ENCODE peak calls at places on chromosomes 5 and 9, in eight cellular contexts. L is lower lobe of right lung, Q is Panc1, J is GM23338, N is aorta, V is mesendoderm, U is right lobe of liver, F is neuronal stem cell. A is an unnamed sample. For H3K4me1, the result is how much of the 10 kb centered on the place peaks cover.

GRCh38 chr5:106966686-106967315 is 703.9 kb downstream of the EFNA5 start:
- DNase-seq in L (no peak), U (no peak), J (no peak), F (no peak), V (no peak), Q (no peak), N (no peak), A (no peak)

GRCh38 chr9:37984278-37984671 is 80.3 kb upstream of the SLC25A51 start:
- DNase-seq in U (peak), Q (no peak), N (peak), J (no peak), F (no peak), V (no peak), L (no peak), A (no peak)

GRCh38 chr5:32355694-32356093 is 43.0 kb upstream of the MTMR12 start:
- DNase-seq in V (no peak), F (no peak), U (no peak), N (no peak), Q (no peak), L (no peak), J (no peak), A (no peak)

GRCh38 chr5:82421119-82421518 is 143.0 kb upstream of the RPS23 start:
- DNase-seq in U (no peak), L (no peak), V (peak), F (no peak), Q (peak), N (no peak), J (no peak), A (no peak)

GRCh38 chr5:68730220-68731010 is 363.4 kb upstream of the SLC30A5 start:
- DNase-seq in L (no peak), U (no peak), N (no peak), J (no peak), Q (peak), F (no peak), V (peak), A (no peak)

GRCh38 chr5:107772418-107773310 is 101.9 kb upstream of the EFNA5 start:
- DNase-seq in L (no peak), J (peak), F (no peak), V (peak), Q (no peak), U (no peak), N (no peak), A (no peak)

GRCh38 chr5:10563132-10563939 is 534 bp upstream of the ANKRD33B start:
- DNase-seq in F (peak), Q (no peak), N (peak), J (peak), V (peak), U (peak), L (peak), A (no peak)

GRCh38 chr9:32579706-32580331 is 6.9 kb upstream of the NDUFB6 start:
- DNase-seq in V (peak), Q (no peak), U (peak), J (peak), F (peak), L (peak), N (peak), A (no peak)

GRCh38 chr5:2172471-2172870 is 289.7 kb upstream of the IRX4 start:
- DNase-seq in N (peak), V (no peak), F (no peak), J (no peak), L (no peak), U (peak), Q (no peak), A (no peak)

GRCh38 chr5:80238778-80239679 is 16.8 kb downstream of the SERINC5 start:
- DNase-seq in L (no peak), Q (no peak), U (no peak), N (peak), V (no peak), J (no peak), F (no peak), A (no peak)

GRCh38 chr5:151023651-151024050 is 3.3 kb downstream of the GPX3 start:
- DNase-seq in J (no peak), Q (no peak), L (peak), V (no peak), N (peak), F (no peak), U (peak), A (no peak)

GRCh38 chr5:157514974-157515373 is 55.0 kb downstream of the NIPAL4 start:
- DNase-seq in L (no peak), J (no peak), Q (no peak), F (no peak), N (no peak), U (no peak), V (no peak), A (no peak)

GRCh38 chr5:961002-961710 is 47.4 kb upstream of the NKD2 start:
- DNase-seq in L (no peak), N (peak), Q (no peak), F (no peak), J (no peak), V (no peak), U (no peak), A (no peak)

GRCh38 chr9:37283730-37284235 is 138.7 kb upstream of the GRHPR start:
- DNase-seq in L (no peak), J (peak), V (no peak), Q (peak), F (no peak), N (no peak), U (no peak), A (no peak)

GRCh38 chr9:127059030-127059429 is 63.4 kb downstream of the ANGPTL2 start:
- DNase-seq in N (no peak), V (no peak), F (no peak), J (no peak), Q (no peak), L (no peak), U (no peak), A (no peak)

GRCh38 chr9:113990975-113991471 is 87.1 kb downstream of the AMBP start:
- DNase-seq in J (no peak), V (no peak), L (no peak), U (no peak), N (peak), F (no peak), Q (no peak), A (no peak)

GRCh38 chr9:693460-694390 is 147.8 kb upstream of the DMRT1 start:
- DNase-seq in U (no peak), F (no peak), N (no peak), V (no peak), J (peak), L (no peak), Q (no peak), A (no peak)

GRCh38 chr9:691825-692363 is 149.6 kb upstream of the DMRT1 start:
- DNase-seq in F (no peak), J (no peak), L (no peak), Q (no peak), U (no peak), V (no peak), N (no peak), A (no peak)

GRCh38 chr9:694499-695154 is 146.9 kb upstream of the DMRT1 start:
- DNase-seq in J (no peak), U (no peak), Q (no peak), F (no peak), N (no peak), V (no peak), L (no peak), A (no peak)

GRCh38 chr9:690517-691111 is 150.9 kb upstream of the DMRT1 start:
- DNase-seq in U (no peak), L (no peak), J (no peak), N (no peak), Q (no peak), F (no peak), V (peak), A (no peak)

GRCh38 chr9:692636-693459 is 148.6 kb upstream of the DMRT1 start:
- DNase-seq in L (no peak), V (peak), J (no peak), F (no peak), Q (no peak), U (no peak), N (no peak), A (no peak)
- H3K27ac ChIP-seq in L (peak), V (no peak), J (peak), F (no peak), Q (no peak), U (peak), N (peak), A (no peak)

GRCh38 chr5:179273074-179273435 is 72.2 kb downstream of the ADAMTS2 start:
- DNase-seq in J (no peak), V (no peak), F (no peak), N (peak), Q (no peak), U (peak), L (peak), A (no peak)
- H3K4me1 ChIP-seq in J (under half), V (under half), F (under half), N (under half), Q (under half), U (under half), L (half or more), A (under half)

GRCh38 chr9:134358026-134358967 is 32.0 kb downstream of the RXRA start:
- DNase-seq in Q (no peak), V (no peak), J (no peak), L (peak), F (no peak), U (no peak), N (peak), A (no peak)
- H3K4me3 ChIP-seq in Q (no peak), V (no peak), J (no peak), L (no peak), F (no peak), U (peak), N (no peak), A (no peak)

DNA sequence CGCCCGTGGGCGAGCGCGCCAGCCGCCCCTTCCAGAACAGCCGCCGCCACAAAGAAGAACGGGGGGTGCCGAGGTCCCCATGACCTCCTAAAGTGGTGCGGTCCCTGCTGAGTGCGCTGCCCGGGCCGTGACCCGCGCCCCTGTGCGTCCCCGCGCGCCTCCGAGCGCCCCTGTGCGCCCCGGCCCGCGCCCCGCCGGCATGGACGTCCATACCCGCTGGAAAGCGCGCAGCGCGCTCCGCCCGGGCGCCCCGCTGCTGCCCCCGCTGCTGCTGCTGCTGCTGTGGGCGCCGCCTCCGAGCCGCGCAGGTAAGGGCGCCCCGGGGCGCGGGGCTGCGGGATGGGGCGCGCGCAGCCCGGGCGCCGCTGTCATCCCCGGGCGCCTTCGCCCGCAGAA is 384 bp downstream of the COL5A1 start:
- DNase-seq in L (no peak), N (no peak), U (no peak), V (no peak), F (no peak), J (no peak), Q (no peak), A (no peak)
- H3K27ac ChIP-seq in L (peak), N (peak), U (no peak), V (peak), F (no peak), J (no peak), Q (no peak), A (no peak)

A was measured in iPS DF 6.9.